ENCODE peak calls at places on chromosomes 1 and 21, in six cellular contexts. W is fibroblast of lung, Q is neural progenitor cell, P is GM23248, Y is A549, I is mesendoderm. R is an unnamed sample.

GRCh38 chr1:235424092-235424491 is 56.9 kb downstream of the TBCE start:
- DNase-seq in W (no peak), Q (no peak), P (no peak), Y (no peak), I (peak), R (no peak)

GRCh38 chr1:152886758-152887409 is 8.8 kb downstream of the SMCP start:
- DNase-seq in W (no peak), Q (no peak), P (no peak), Y (no peak), I (no peak), R (no peak)

GRCh38 chr1:149844096-149844495 is 55.3 kb upstream of the BOLA1 start:
- DNase-seq in W (peak), Q (peak), P (peak), Y (peak), I (peak), R (peak)

GRCh38 chr1:1972976-1973715 is 30.4 kb downstream of the CFAP74 start:
- DNase-seq in W (no peak), Q (peak), P (no peak), Y (no peak), I (no peak), R (no peak)

GRCh38 chr1:61279570-61279969 is 197.2 kb downstream of the NFIA start:
- DNase-seq in W (no peak), Q (no peak), P (peak), Y (no peak), I (no peak), R (no peak)

GRCh38 chr1:46774297-46774696 is 24.5 kb upstream of the CYP4B1 start:
- DNase-seq in W (no peak), Q (no peak), P (no peak), Y (no peak), I (peak), R (no peak)

GRCh38 chr1:23304140-23304620 is 39.9 kb downstream of the HNRNPR start:
- DNase-seq in W (no peak), Q (no peak), P (no peak), Y (no peak), I (no peak), R (no peak)

GRCh38 chr1:54972436-54972835 is 8.0 kb upstream of the TMEM61 start:
- DNase-seq in W (no peak), Q (no peak), P (no peak), Y (no peak), I (no peak), R (no peak)

GRCh38 chr1:246907472-246907871 is 24.3 kb downstream of the AHCTF1 start:
- DNase-seq in W (peak), Q (peak), P (peak), Y (no peak), I (peak), R (peak)

GRCh38 chr1:232699814-232700213 is 69.9 kb upstream of the SIPA1L2 start:
- DNase-seq in W (no peak), Q (no peak), P (no peak), Y (no peak), I (no peak), R (no peak)

GRCh38 chr21:34984356-34984755 is 64.7 kb downstream of the RUNX1 start:
- DNase-seq in W (no peak), Q (no peak), P (no peak), Y (no peak), I (no peak), R (no peak)

GRCh38 chr1:54273092-54273836 is 73.3 kb downstream of the MRPL37 start:
- DNase-seq in W (peak), Q (peak), P (peak), Y (no peak), I (peak), R (peak)

GRCh38 chr1:1777950-1778826 is at the start of gene NADK:
- DNase-seq in W (peak), Q (peak), P (peak), Y (peak), I (peak), R (peak)

GRCh38 chr1:145824499-145824842 is 471 bp downstream of the POLR3C start:
- DNase-seq in W (no peak), Q (no peak), P (peak), Y (peak), I (no peak), R (no peak)

GRCh38 chr1:66445492-66446181 is 88.3 kb upstream of the SGIP1 start:
- DNase-seq in W (no peak), Q (peak), P (no peak), Y (no peak), I (no peak), R (no peak)

GRCh38 chr21:38773108-38774061 is 32.3 kb upstream of the ETS2 start:
- DNase-seq in W (peak), Q (no peak), P (peak), Y (peak), I (no peak), R (peak)

GRCh38 chr1:36829066-36829465 is 205.2 kb downstream of the GRIK3 start:
- DNase-seq in W (no peak), Q (no peak), P (peak), Y (no peak), I (no peak), R (no peak)

GRCh38 chr1:101005871-101006270 is 19.7 kb downstream of the DPH5 start:
- DNase-seq in W (peak), Q (no peak), P (no peak), Y (no peak), I (no peak), R (no peak)

GRCh38 chr1:66176828-66177227 is 357.1 kb upstream of the SGIP1 start:
- DNase-seq in W (no peak), Q (no peak), P (no peak), Y (no peak), I (peak), R (no peak)

GRCh38 chr1:2590233-2591141 is 3.9 kb downstream of the PRXL2B start:
- DNase-seq in W (no peak), Q (no peak), P (no peak), Y (no peak), I (no peak), R (no peak)

GRCh38 chr21:26849428-26850115 is 4.4 kb upstream of the ADAMTS1 start:
- DNase-seq in W (peak), Q (peak), P (peak), Y (no peak), I (peak), R (peak)

GRCh38 chr1:247421074-247421473 is 5.1 kb downstream of the NLRP3 start:
- DNase-seq in W (no peak), Q (no peak), P (peak), Y (no peak), I (no peak), R (no peak)

GRCh38 chr1:235883261-235883927 is 16.7 kb upstream of the LYST start:
- DNase-seq in W (peak), Q (no peak), P (peak), Y (no peak), I (no peak), R (peak)

GRCh38 chr1:6197746-6198427 is 1.5 kb downstream of the RPL22 start:
- DNase-seq in W (no peak), Q (no peak), P (peak), Y (no peak), I (no peak), R (no peak)

GRCh38 chr1:210525759-210526158 is 197.1 kb downstream of the HHAT start:
- DNase-seq in W (peak), Q (no peak), P (no peak), Y (no peak), I (no peak), R (no peak)

GRCh38 chr1:204319462-204319861 is 40.3 kb downstream of the PLEKHA6 start:
- DNase-seq in W (peak), Q (no peak), P (peak), Y (peak), I (peak), R (peak)

GRCh38 chr21:41121785-41122415 is 46.1 kb upstream of the BACE2 start:
- DNase-seq in W (peak), Q (peak), P (peak), Y (peak), I (peak), R (peak)

GRCh38 chr1:113146242-113147072 is 73.5 kb downstream of the LRIG2 start:
- DNase-seq in W (no peak), Q (no peak), P (peak), Y (no peak), I (peak), R (peak)

GRCh38 chr1:78003070-78003751 is 1.5 kb upstream of the DNAJB4 start:
- DNase-seq in W (peak), Q (no peak), P (peak), Y (no peak), I (no peak), R (no peak)

DNA sequence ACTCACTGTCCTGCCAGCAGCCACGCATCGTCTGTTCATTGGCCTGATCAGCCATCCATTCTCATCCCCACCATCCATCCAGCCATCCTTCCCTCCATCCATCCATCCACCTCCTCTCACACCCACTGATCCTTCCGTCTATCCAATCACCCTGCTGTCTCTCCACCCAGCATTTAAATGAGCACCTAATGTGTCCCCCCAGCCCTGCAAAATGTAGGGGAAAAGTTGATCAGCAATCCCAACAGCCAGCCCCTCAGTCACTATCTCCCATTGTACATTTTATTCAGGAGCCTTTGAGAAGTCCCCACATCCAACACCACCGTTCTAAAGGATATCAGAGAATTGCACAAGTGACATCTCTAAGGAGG is 11.1 kb upstream of the DDOST start:
- DNase-seq in W (no peak), Q (no peak), P (no peak), Y (no peak), I (no peak), R (no peak)
- H3K4me2 ChIP-seq in W (no peak), Q (no peak), P (no peak), Y (no peak), I (no peak), R (no peak)

DNA sequence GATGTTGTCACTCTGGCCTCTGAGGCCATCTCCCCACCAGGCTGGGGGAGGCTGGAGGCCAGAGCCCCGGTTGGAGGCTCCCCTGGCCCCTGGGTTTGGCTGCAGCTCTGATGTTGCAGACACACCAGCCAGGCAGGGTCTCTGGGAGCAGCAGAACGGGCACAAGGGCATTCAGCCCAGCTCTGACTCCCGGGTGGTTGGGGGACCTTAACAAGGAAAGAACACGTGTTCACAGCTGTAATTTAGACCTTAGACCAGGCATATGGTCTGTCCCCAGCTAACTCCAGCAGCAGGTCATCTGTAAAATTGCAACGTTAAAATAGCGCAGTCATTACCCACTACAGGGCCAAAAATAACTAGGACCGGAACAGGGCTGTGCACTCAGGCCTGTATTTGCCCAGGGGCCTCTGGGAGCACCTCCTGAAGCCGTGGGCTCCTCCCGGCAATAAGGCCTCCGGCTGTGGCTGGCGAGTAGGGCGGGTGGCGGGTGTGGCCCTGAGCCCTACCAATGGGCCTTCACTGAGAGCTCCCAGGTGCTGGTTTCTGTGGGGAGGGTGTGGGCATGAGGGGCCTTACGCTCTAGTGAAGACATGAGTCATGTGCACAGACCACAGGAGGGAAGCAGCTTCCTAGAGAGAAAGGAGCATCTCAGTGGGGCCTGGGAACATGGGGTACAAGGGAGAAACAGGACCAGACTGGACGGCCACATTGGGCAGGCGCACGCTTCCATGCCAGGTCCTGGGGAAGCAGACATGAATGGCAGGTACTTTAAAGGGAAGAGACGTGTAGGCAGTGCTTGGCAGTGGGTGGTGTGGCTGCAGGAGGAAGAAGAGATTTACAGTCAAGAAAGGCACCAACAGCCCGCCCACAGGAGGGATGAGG is 6.1 kb downstream of the LDLRAP1 start:
- DNase-seq in W (no peak), Q (no peak), P (no peak), Y (no peak), I (no peak), R (peak)
- H3K4me3 ChIP-seq in W (no peak), Q (no peak), P (no peak), Y (no peak), I (no peak), R (no peak)

GRCh38 chr1:199786695-199787094 is 240.8 kb upstream of the NR5A2 start:
- DNase-seq in W (no peak), Q (no peak), P (no peak), Y (no peak), I (no peak), R (no peak)

GRCh38 chr1:199780091-199780490 is 247.4 kb upstream of the NR5A2 start:
- DNase-seq in W (no peak), Q (no peak), P (no peak), Y (no peak), I (no peak), R (no peak)

GRCh38 chr1:199780948-199781347 is 246.6 kb upstream of the NR5A2 start:
- DNase-seq in W (peak), Q (no peak), P (peak), Y (no peak), I (no peak), R (no peak)

GRCh38 chr1:199789141-199789540 is 238.4 kb upstream of the NR5A2 start:
- DNase-seq in W (no peak), Q (no peak), P (no peak), Y (no peak), I (no peak), R (no peak)

DNA sequence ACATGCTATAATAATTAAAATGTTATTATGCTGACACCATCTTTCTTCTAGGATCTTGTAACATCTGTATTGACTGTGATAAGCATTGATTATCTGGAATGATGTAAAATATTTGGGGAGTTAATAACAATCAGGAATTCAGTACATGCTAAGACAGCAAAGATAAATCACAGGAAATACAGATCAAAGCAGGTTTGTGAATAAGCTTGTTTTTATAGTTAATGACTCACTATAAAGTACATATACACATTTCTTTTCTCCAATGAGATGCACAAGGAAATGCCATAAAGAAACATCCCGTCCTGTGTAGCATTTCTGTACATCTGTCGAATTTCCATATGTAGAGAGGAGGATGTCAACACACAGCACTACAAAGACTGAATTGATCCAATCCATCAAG is 243.4 kb upstream of the NR5A2 start:
- DNase-seq in W (peak), Q (no peak), P (peak), Y (no peak), I (no peak), R (no peak)
- H3K4me2 ChIP-seq in W (peak), Q (no peak), P (no peak), Y (peak), I (no peak), R (no peak)

GRCh38 chr1:19079541-19079940 is 123.1 kb upstream of the IFFO2 start:
- DNase-seq in W (no peak), Q (no peak), P (no peak), Y (no peak), I (no peak), R (no peak)

GRCh38 chr1:19078503-19078902 is 122.0 kb upstream of the IFFO2 start:
- DNase-seq in W (no peak), Q (no peak), P (no peak), Y (no peak), I (no peak), R (no peak)

GRCh38 chr1:19081218-19081893 is 124.9 kb upstream of the IFFO2 start:
- DNase-seq in W (peak), Q (no peak), P (peak), Y (peak), I (peak), R (peak)

GRCh38 chr1:19079983-19080472 is 123.6 kb upstream of the IFFO2 start:
- DNase-seq in W (no peak), Q (no peak), P (no peak), Y (no peak), I (no peak), R (no peak)

DNA sequence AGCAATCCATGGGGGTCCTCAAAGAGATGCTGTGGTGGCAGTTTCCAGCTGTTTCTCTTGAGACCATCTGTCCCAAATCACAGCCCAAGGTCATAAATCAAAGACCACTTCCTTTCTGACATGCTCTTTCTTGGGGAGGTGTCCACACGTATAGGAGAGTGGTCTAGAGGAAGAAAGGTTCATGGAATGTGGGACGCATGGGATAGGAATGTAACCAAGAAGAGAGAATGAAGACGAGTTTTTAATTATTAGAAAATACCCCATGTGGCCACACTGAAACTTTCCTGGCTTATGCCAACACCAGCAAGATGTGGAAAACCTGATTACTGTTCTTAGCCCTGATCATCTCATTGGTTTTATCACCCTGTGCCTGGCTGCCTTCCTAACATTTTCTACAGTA is 124.2 kb upstream of the IFFO2 start:
- DNase-seq in W (no peak), Q (no peak), P (peak), Y (no peak), I (no peak), R (no peak)
- H3K4me3 ChIP-seq in W (no peak), Q (no peak), P (no peak), Y (peak), I (no peak), R (no peak)

DNA sequence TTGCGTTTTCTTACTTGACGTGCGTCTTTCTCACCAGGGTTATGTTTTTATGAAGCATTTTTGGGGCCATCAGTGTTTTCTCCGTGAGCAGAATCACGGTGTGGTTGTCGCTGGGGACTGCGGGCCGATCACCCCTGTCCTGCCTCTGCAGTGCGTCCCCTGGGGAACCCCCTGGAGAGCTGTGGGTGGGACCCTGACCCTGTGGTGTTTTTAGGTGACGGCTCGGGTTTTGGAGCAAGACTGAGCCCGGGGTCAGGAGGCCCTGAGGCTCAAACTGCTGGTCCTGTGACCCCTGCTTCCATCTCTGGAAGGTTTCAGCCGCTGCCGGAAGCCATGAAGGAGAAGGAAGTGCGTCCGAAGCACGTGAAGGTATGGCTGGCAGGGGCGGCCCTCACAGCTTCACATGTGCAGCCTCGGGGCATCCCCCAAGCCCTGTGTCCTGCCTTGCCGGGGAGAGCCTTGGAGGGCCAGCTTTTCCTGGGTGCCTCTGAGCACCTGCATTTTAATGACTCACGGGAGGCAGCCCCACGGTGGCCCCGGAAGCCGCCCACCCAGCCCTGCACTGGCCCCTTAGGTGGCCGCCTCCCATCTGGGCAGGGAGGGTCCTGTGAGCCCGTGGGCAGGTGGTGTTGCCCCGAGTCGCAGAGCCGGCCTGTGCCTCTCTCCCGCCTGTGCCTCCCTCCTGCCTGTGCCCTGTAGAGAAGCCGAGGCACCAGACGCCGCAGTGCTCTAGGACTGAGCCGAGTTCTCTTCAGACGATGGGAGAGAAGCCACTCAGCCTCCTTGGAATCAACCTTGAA is 36.7 kb upstream of the DIP2A start:
- DNase-seq in W (no peak), Q (no peak), P (no peak), Y (no peak), I (no peak), R (no peak)
- H3K4me2 ChIP-seq in W (no peak), Q (no peak), P (no peak), Y (no peak), I (no peak), R (no peak)

R was measured in hepatocyte.